ENCODE peak calls at places on chromosomes 3 and 15, in seven cellular contexts. One of them, this sample, is unnamed.

GRCh38 chr15:40282144-40282869 is 557 bp downstream of the ANKRD63 start:
- DNase-seq in HCT116: no peak
- DNase-seq in SK-N-SH: peak; percentile 86
- DNase-seq in HepG2: peak; percentile 30
- DNase-seq in K562: peak; percentile 81
- DNase-seq in H1: peak; percentile 86
- DNase-seq in GM12878: no peak
- DNase-seq in this sample: no peak

GRCh38 chr15:70792171-70792573 is 28.8 kb upstream of the UACA start:
- DNase-seq in SK-N-SH: no peak
- DNase-seq in H1: no peak
- DNase-seq in GM12878: no peak
- DNase-seq in K562: no peak
- DNase-seq in HCT116: peak; percentile 47
- DNase-seq in HepG2: no peak
- DNase-seq in this sample: peak; percentile 77

GRCh38 chr3:171286580-171287249 is 173.5 kb downstream of the TNIK start:
- DNase-seq in HepG2: peak; percentile 29
- DNase-seq in K562: no peak
- DNase-seq in GM12878: peak; percentile 85
- DNase-seq in H1: no peak
- DNase-seq in HCT116: no peak
- DNase-seq in SK-N-SH: no peak
- DNase-seq in this sample: no peak

GRCh38 chr3:70333080-70333479 is 20.6 kb upstream of the MDFIC2 start:
- DNase-seq in HepG2: no peak
- DNase-seq in GM12878: no peak
- DNase-seq in HCT116: no peak
- DNase-seq in H1: no peak
- DNase-seq in K562: peak; percentile 16
- DNase-seq in SK-N-SH: no peak
- DNase-seq in this sample: no peak

GRCh38 chr3:53229171-53229570 is 26.7 kb downstream of the TKT start:
- DNase-seq in HepG2: no peak
- DNase-seq in HCT116: no peak
- DNase-seq in SK-N-SH: peak; percentile 6
- DNase-seq in K562: peak; percentile 8
- DNase-seq in GM12878: no peak
- DNase-seq in H1: no peak
- DNase-seq in this sample: no peak

GRCh38 chr15:50418041-50418583 is 6.1 kb upstream of the USP8 start:
- DNase-seq in SK-N-SH: no peak
- DNase-seq in K562: no peak
- DNase-seq in HCT116: peak; percentile 24
- DNase-seq in HepG2: no peak
- DNase-seq in GM12878: no peak
- DNase-seq in H1: no peak
- DNase-seq in this sample: no peak

GRCh38 chr3:159771865-159772611 is 216.6 kb upstream of the IL12A start:
- DNase-seq in K562: no peak
- DNase-seq in HepG2: no peak
- DNase-seq in SK-N-SH: no peak
- DNase-seq in GM12878: no peak
- DNase-seq in H1: no peak
- DNase-seq in HCT116: no peak
- DNase-seq in this sample: no peak

GRCh38 chr15:59741274-59741906 is 52.3 kb upstream of the BNIP2 start:
- DNase-seq in K562: no peak
- DNase-seq in HepG2: peak; percentile 18
- DNase-seq in H1: no peak
- DNase-seq in HCT116: peak; percentile 15
- DNase-seq in SK-N-SH: peak; percentile 52
- DNase-seq in GM12878: no peak
- DNase-seq in this sample: no peak

GRCh38 chr15:77013786-77014136 is 18.8 kb downstream of the PSTPIP1 start:
- DNase-seq in K562: no peak
- DNase-seq in HCT116: peak; percentile 24
- DNase-seq in SK-N-SH: no peak
- DNase-seq in HepG2: no peak
- DNase-seq in H1: no peak
- DNase-seq in GM12878: no peak
- DNase-seq in this sample: no peak

GRCh38 chr3:144148356-144148755 is 176.7 kb downstream of the DIPK2A start:
- DNase-seq in H1: no peak
- DNase-seq in HCT116: no peak
- DNase-seq in K562: no peak
- DNase-seq in GM12878: no peak
- DNase-seq in HepG2: no peak
- DNase-seq in SK-N-SH: no peak
- DNase-seq in this sample: no peak

GRCh38 chr3:172148702-172149565 is 109.6 kb downstream of the FNDC3B start:
- DNase-seq in H1: no peak
- DNase-seq in GM12878: no peak
- DNase-seq in HCT116: no peak
- DNase-seq in K562: no peak
- DNase-seq in HepG2: no peak
- DNase-seq in SK-N-SH: no peak
- DNase-seq in this sample: no peak

GRCh38 chr15:41661529-41662225 is 1.5 kb downstream of the MGA start:
- DNase-seq in K562: peak; percentile 69
- DNase-seq in SK-N-SH: peak; percentile 72
- DNase-seq in HCT116: no peak
- DNase-seq in GM12878: peak; percentile 43
- DNase-seq in HepG2: peak; percentile 74
- DNase-seq in H1: peak; percentile 85
- DNase-seq in this sample: peak; percentile 43

GRCh38 chr3:108757404-108757982 is at the start of gene RETNLB:
- DNase-seq in K562: no peak
- DNase-seq in SK-N-SH: no peak
- DNase-seq in HepG2: no peak
- DNase-seq in H1: no peak
- DNase-seq in GM12878: no peak
- DNase-seq in HCT116: no peak
- DNase-seq in this sample: no peak

GRCh38 chr15:28990390-28990789 is 104.6 kb downstream of the APBA2 start:
- DNase-seq in K562: no peak
- DNase-seq in GM12878: no peak
- DNase-seq in SK-N-SH: peak; percentile 77
- DNase-seq in H1: no peak
- DNase-seq in HCT116: no peak
- DNase-seq in HepG2: no peak
- DNase-seq in this sample: no peak

GRCh38 chr15:50816191-50816590 is 50.7 kb upstream of the SPPL2A start:
- DNase-seq in SK-N-SH: no peak
- DNase-seq in K562: no peak
- DNase-seq in H1: no peak
- DNase-seq in GM12878: no peak
- DNase-seq in HepG2: no peak
- DNase-seq in HCT116: no peak
- DNase-seq in this sample: no peak

GRCh38 chr3:146020969-146021368 is 140.0 kb downstream of the PLOD2 start:
- DNase-seq in HCT116: no peak
- DNase-seq in K562: no peak
- DNase-seq in H1: no peak
- DNase-seq in HepG2: peak; percentile 3
- DNase-seq in SK-N-SH: no peak
- DNase-seq in GM12878: no peak
- DNase-seq in this sample: no peak
- TF ChIP-seq SIN3A in HCT116: no peak
- TF ChIP-seq SIN3A in K562: no peak
- TF ChIP-seq SIN3A in H1: no peak
- TF ChIP-seq SIN3A in HepG2: no peak
- TF ChIP-seq SIN3A in SK-N-SH: no peak
- TF ChIP-seq SIN3A in GM12878: no peak
- TF ChIP-seq SIN3A in this sample: no peak

DNA sequence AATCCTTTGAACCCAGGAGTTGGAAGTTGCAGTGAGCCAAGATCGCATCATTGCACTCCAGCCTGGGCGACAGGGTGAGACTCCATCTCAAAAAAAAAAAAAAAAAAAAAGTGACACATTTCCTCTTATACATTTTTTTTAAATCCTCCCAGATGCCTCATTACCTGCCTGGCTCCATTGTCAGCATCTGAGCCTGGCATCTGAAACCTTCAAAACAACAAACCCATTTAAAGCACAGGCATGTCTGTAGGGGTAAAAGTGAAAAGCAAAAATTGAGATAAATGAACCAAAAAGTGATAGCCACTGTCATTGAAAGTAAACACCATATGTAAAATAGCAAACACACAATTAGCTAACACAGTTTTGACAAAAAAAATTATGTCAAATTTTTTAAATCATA is 38.6 kb downstream of the OSBPL10 start:
- DNase-seq in K562: no peak
- DNase-seq in HepG2: no peak
- DNase-seq in SK-N-SH: no peak
- DNase-seq in HCT116: no peak
- DNase-seq in GM12878: no peak
- DNase-seq in H1: no peak
- DNase-seq in this sample: no peak
- TF ChIP-seq SIN3A in K562: no peak
- TF ChIP-seq SIN3A in HepG2: no peak
- TF ChIP-seq SIN3A in SK-N-SH: no peak
- TF ChIP-seq SIN3A in HCT116: no peak
- TF ChIP-seq SIN3A in GM12878: no peak
- TF ChIP-seq SIN3A in H1: no peak
- TF ChIP-seq SIN3A in this sample: no peak

GRCh38 chr3:14949126-14949525 is 1.7 kb downstream of the NR2C2 start:
- DNase-seq in HCT116: no peak
- DNase-seq in SK-N-SH: no peak
- DNase-seq in GM12878: no peak
- DNase-seq in HepG2: no peak
- DNase-seq in H1: no peak
- DNase-seq in K562: no peak
- DNase-seq in this sample: no peak
- TF ChIP-seq SIN3A in HCT116: no peak
- TF ChIP-seq SIN3A in SK-N-SH: no peak
- TF ChIP-seq SIN3A in GM12878: no peak
- TF ChIP-seq SIN3A in HepG2: no peak
- TF ChIP-seq SIN3A in H1: no peak
- TF ChIP-seq SIN3A in K562: no peak
- TF ChIP-seq SIN3A in this sample: no peak

DNA sequence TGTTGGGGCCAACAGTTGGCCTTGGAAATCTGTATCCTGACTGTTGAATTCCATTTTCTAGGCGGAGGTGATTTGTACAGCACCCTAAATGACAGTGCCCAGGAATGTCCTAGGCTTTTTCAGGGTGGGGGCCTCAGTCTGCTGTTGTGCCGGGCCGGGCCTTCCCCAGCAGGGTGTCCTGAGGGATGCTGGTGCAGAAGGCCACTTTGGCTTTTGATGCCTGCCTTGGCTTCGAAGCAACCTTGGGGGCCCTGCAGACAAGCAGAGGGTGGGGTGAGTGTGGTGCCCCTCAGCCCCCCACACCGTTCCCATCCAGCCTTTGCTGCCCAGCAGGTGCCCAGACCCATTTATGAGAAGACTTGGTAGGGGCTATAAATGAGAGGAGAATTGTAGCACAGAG is 33.0 kb downstream of the SYNM start:
- DNase-seq in H1: no peak
- DNase-seq in SK-N-SH: no peak
- DNase-seq in HepG2: no peak
- DNase-seq in HCT116: no peak
- DNase-seq in GM12878: no peak
- DNase-seq in K562: no peak
- DNase-seq in this sample: no peak
- TF ChIP-seq SIN3A in H1: no peak
- TF ChIP-seq SIN3A in SK-N-SH: no peak
- TF ChIP-seq SIN3A in HepG2: no peak
- TF ChIP-seq SIN3A in HCT116: no peak
- TF ChIP-seq SIN3A in GM12878: no peak
- TF ChIP-seq SIN3A in K562: no peak
- TF ChIP-seq SIN3A in this sample: no peak

GRCh38 chr15:31098953-31099740 is 2.4 kb downstream of the TRPM1 start:
- DNase-seq in SK-N-SH: no peak
- DNase-seq in K562: no peak
- DNase-seq in HCT116: no peak
- DNase-seq in HepG2: no peak
- DNase-seq in H1: no peak
- DNase-seq in GM12878: no peak
- DNase-seq in this sample: no peak
- TF ChIP-seq SIN3A in SK-N-SH: no peak
- TF ChIP-seq SIN3A in K562: no peak
- TF ChIP-seq SIN3A in HCT116: no peak
- TF ChIP-seq SIN3A in HepG2: no peak
- TF ChIP-seq SIN3A in H1: no peak
- TF ChIP-seq SIN3A in GM12878: no peak
- TF ChIP-seq SIN3A in this sample: no peak

GRCh38 chr3:30500666-30501399 is 105.6 kb upstream of the TGFBR2 start:
- DNase-seq in GM12878: peak; percentile 47
- DNase-seq in SK-N-SH: no peak
- DNase-seq in H1: no peak
- DNase-seq in HCT116: no peak
- DNase-seq in K562: no peak
- DNase-seq in HepG2: no peak
- DNase-seq in this sample: no peak
- TF ChIP-seq SIN3A in GM12878: no peak
- TF ChIP-seq SIN3A in SK-N-SH: no peak
- TF ChIP-seq SIN3A in H1: no peak
- TF ChIP-seq SIN3A in HCT116: no peak
- TF ChIP-seq SIN3A in K562: no peak
- TF ChIP-seq SIN3A in HepG2: no peak
- TF ChIP-seq SIN3A in this sample: no peak

DNA sequence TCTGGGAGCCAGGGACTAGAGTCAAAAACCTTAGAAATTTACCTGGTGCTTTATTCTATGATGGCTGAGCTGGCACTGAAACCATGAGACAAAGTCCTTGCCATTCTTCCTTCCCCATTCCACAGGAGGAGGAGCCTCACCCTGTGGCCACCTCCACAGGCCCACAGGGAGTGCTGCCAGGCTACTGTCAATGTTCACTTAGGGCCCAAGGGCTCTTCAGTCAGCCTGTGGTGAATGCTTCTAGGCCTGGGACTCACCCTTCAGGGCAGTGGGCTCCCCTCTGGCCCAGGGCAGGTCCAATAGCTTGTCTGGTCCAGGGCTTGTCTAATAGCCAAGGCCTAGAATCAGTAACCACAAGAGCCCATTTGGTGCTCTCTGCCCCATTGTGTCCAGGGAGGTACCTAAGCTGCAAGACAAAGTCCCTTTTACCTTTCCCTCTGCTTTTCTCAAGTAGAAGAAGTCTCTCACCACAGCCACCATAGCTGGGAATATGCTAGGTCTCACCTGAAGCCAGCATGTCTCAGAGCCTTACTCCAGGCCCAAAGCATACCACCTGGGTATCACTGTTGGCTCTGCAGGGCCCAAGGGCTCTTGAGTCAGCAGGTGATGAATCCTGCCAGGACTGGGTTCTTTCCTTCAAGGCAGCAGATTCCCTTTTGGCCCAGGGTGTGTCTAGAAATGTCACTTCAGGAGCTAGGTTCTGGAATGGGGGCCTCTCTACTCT is 61.8 kb upstream of the CHRNB4 start:
- DNase-seq in SK-N-SH: no peak
- DNase-seq in HepG2: no peak
- DNase-seq in H1: no peak
- DNase-seq in K562: no peak
- DNase-seq in GM12878: no peak
- DNase-seq in HCT116: no peak
- DNase-seq in this sample: no peak
- TF ChIP-seq SIN3A in SK-N-SH: no peak
- TF ChIP-seq SIN3A in HepG2: no peak
- TF ChIP-seq SIN3A in H1: no peak
- TF ChIP-seq SIN3A in K562: no peak
- TF ChIP-seq SIN3A in GM12878: no peak
- TF ChIP-seq SIN3A in HCT116: no peak
- TF ChIP-seq SIN3A in this sample: no peak

GRCh38 chr3:120772081-120772480 is 29.5 kb downstream of the GTF2E1 start:
- DNase-seq in H1: no peak
- DNase-seq in HCT116: no peak
- DNase-seq in GM12878: no peak
- DNase-seq in HepG2: no peak
- DNase-seq in K562: no peak
- DNase-seq in SK-N-SH: no peak
- DNase-seq in this sample: no peak
- TF ChIP-seq SIN3A in H1: no peak
- TF ChIP-seq SIN3A in HCT116: no peak
- TF ChIP-seq SIN3A in GM12878: no peak
- TF ChIP-seq SIN3A in HepG2: no peak
- TF ChIP-seq SIN3A in K562: no peak
- TF ChIP-seq SIN3A in SK-N-SH: no peak
- TF ChIP-seq SIN3A in this sample: no peak

This sample was measured in Panc1.